ENCODE peak calls at places on chromosomes 7 and 10, in six cellular contexts. X is HS-27A; S is stimulated activated CD4-positive, alpha-beta T cell treated with anti-CD3 and anti-CD28 coated beads, Interleukin-1b, Interleukin-23, amount 100 ng/mL, for 1 hour; U is LoVo; Y is left lobe of liver; J is effector memory CD8-positive, alpha-beta T cell. B is an unnamed sample.

GRCh38 chr10:63929826-63930467 is 408.7 kb downstream of the REEP3 start:
- DNase-seq in X (no peak), S (no peak), U (peak), Y (no peak), J (no peak), B (no peak)

GRCh38 chr7:141053626-141054025 is 20.2 kb upstream of the TMEM178B start:
- DNase-seq in X (no peak), S (no peak), U (no peak), Y (no peak), J (peak), B (no peak)

GRCh38 chr7:18109762-18110161 is 82.1 kb upstream of the PRPS1L1 start:
- DNase-seq in X (no peak), S (no peak), U (no peak), Y (no peak), J (no peak), B (no peak)

GRCh38 chr7:100875356-100875751 is 451 bp downstream of the SRRT start:
- DNase-seq in X (no peak), S (no peak), U (peak), Y (no peak), J (no peak), B (no peak)

GRCh38 chr10:21197838-21198237 is 300.7 kb upstream of the NEBL start:
- DNase-seq in X (no peak), S (no peak), U (no peak), Y (no peak), J (no peak), B (no peak)

GRCh38 chr10:8586504-8586903 is 532.0 kb downstream of the GATA3 start:
- DNase-seq in X (no peak), S (no peak), U (no peak), Y (no peak), J (no peak), B (no peak)

GRCh38 chr10:29994833-29995232 is 64.6 kb downstream of the JCAD start:
- DNase-seq in X (no peak), S (no peak), U (peak), Y (no peak), J (no peak), B (no peak)

GRCh38 chr10:78460204-78460603 is 426.5 kb downstream of the RPS24 start:
- DNase-seq in X (no peak), S (no peak), U (no peak), Y (no peak), J (no peak), B (no peak)

GRCh38 chr10:93566435-93567276 is at the start of gene FFAR4:
- DNase-seq in X (no peak), S (no peak), U (peak), Y (no peak), J (no peak), B (no peak)

GRCh38 chr10:127064474-127064873 is 131.9 kb downstream of the INSYN2A start:
- DNase-seq in X (no peak), S (no peak), U (no peak), Y (peak), J (no peak), B (no peak)

GRCh38 chr10:5817322-5818047 is 4.3 kb upstream of the GDI2 start:
- DNase-seq in X (no peak), S (no peak), U (no peak), Y (no peak), J (no peak), B (no peak)

GRCh38 chr10:49733866-49734265 is 28.3 kb downstream of the OGDHL start:
- DNase-seq in X (no peak), S (no peak), U (no peak), Y (no peak), J (no peak), B (no peak)

GRCh38 chr7:86914468-86915054 is 144.9 kb downstream of the ELAPOR2 start:
- DNase-seq in X (no peak), S (no peak), U (no peak), Y (no peak), J (no peak), B (no peak)

GRCh38 chr7:151408839-151409554 is 841 bp downstream of the WDR86 start:
- DNase-seq in X (no peak), S (peak), U (no peak), Y (no peak), J (peak), B (no peak)

GRCh38 chr10:128035557-128035973 is 90.7 kb downstream of the MKI67 start:
- DNase-seq in X (no peak), S (peak), U (no peak), Y (no peak), J (peak), B (no peak)

GRCh38 chr10:132482090-132482489 is 55.5 kb upstream of the INPP5A start:
- DNase-seq in X (peak), S (no peak), U (peak), Y (no peak), J (no peak), B (no peak)

GRCh38 chr7:140533394-140533872 is 54.1 kb upstream of the MKRN1 start:
- DNase-seq in X (no peak), S (no peak), U (no peak), Y (peak), J (no peak), B (no peak)

GRCh38 chr7:95669513-95669912 is 73.2 kb upstream of the PDK4 start:
- DNase-seq in X (no peak), S (no peak), U (no peak), Y (no peak), J (no peak), B (no peak)

GRCh38 chr7:148962823-148963582 is 65.3 kb downstream of the PDIA4 start:
- DNase-seq in X (no peak), S (peak), U (peak), Y (peak), J (peak), B (no peak)

GRCh38 chr10:35306852-35307251 is 29.5 kb upstream of the CCNY start:
- DNase-seq in X (no peak), S (no peak), U (no peak), Y (no peak), J (no peak), B (no peak)

GRCh38 chr7:134823400-134823799 is 44.0 kb downstream of the CALD1 start:
- DNase-seq in X (no peak), S (no peak), U (no peak), Y (no peak), J (no peak), B (no peak)

GRCh38 chr10:87594864-87595263 is 64.8 kb upstream of the PAPSS2 start:
- DNase-seq in X (no peak), S (no peak), U (no peak), Y (no peak), J (no peak), B (no peak)

GRCh38 chr7:16433568-16434122 is 12.3 kb upstream of the CRPPA start:
- DNase-seq in X (no peak), S (no peak), U (no peak), Y (no peak), J (no peak), B (no peak)

B was measured in esophagus squamous epithelium.